ENCODE peak calls at places on chromosome 20, in six cellular contexts. One of them, this sample, is unnamed.

GRCh38 chr20:53901064-53901463 is 169.3 kb downstream of the BCAS1 start:
- DNase-seq in HCT116: no peak
- DNase-seq in K562: no peak
- DNase-seq in GM12878: no peak
- DNase-seq in H1: no peak
- DNase-seq in HepG2: no peak
- DNase-seq in this sample: no peak

GRCh38 chr20:18443841-18444240 is 23.0 kb downstream of the DZANK1 start:
- DNase-seq in HCT116: no peak
- DNase-seq in K562: no peak
- DNase-seq in GM12878: no peak
- DNase-seq in H1: no peak
- DNase-seq in HepG2: no peak
- DNase-seq in this sample: no peak

GRCh38 chr20:43844778-43845614 is 69.7 kb upstream of the TOX2 start:
- DNase-seq in HCT116: peak; percentile 74
- DNase-seq in K562: no peak
- DNase-seq in GM12878: no peak
- DNase-seq in H1: peak; percentile 24
- DNase-seq in HepG2: no peak
- DNase-seq in this sample: no peak

GRCh38 chr20:58109126-58109880 is 119.2 kb downstream of the ANKRD60 start:
- DNase-seq in HCT116: no peak
- DNase-seq in K562: no peak
- DNase-seq in GM12878: no peak
- DNase-seq in H1: no peak
- DNase-seq in HepG2: no peak
- DNase-seq in this sample: no peak

GRCh38 chr20:59253325-59253724 is 47.1 kb upstream of the EDN3 start:
- DNase-seq in HCT116: no peak
- DNase-seq in K562: no peak
- DNase-seq in GM12878: no peak
- DNase-seq in H1: no peak
- DNase-seq in HepG2: no peak
- DNase-seq in this sample: no peak

GRCh38 chr20:63026582-63027424 is 20.0 kb upstream of the BHLHE23 start:
- DNase-seq in HCT116: no peak
- DNase-seq in K562: no peak
- DNase-seq in GM12878: no peak
- DNase-seq in H1: peak; percentile 50
- DNase-seq in HepG2: no peak
- DNase-seq in this sample: no peak

GRCh38 chr20:60694763-60695162 is 557.3 kb upstream of the CDH4 start:
- DNase-seq in HCT116: no peak
- DNase-seq in K562: no peak
- DNase-seq in GM12878: no peak
- DNase-seq in H1: no peak
- DNase-seq in HepG2: no peak
- DNase-seq in this sample: no peak

GRCh38 chr20:49627329-49627761 is 59.4 kb upstream of the PTGIS start:
- DNase-seq in HCT116: no peak
- DNase-seq in K562: no peak
- DNase-seq in GM12878: no peak
- DNase-seq in H1: no peak
- DNase-seq in HepG2: no peak
- DNase-seq in this sample: no peak

GRCh38 chr20:11270566-11270965 is 596.8 kb upstream of the JAG1 start:
- DNase-seq in HCT116: no peak
- DNase-seq in K562: no peak
- DNase-seq in GM12878: no peak
- DNase-seq in H1: no peak
- DNase-seq in HepG2: no peak
- DNase-seq in this sample: no peak

GRCh38 chr20:11992426-11992825 is 74.7 kb downstream of the BTBD3 start:
- DNase-seq in HCT116: no peak
- DNase-seq in K562: no peak
- DNase-seq in GM12878: no peak
- DNase-seq in H1: no peak
- DNase-seq in HepG2: no peak
- DNase-seq in this sample: no peak

GRCh38 chr20:41044409-41045062 is 15.9 kb downstream of the TOP1 start:
- DNase-seq in HCT116: no peak
- DNase-seq in K562: peak; percentile 58
- DNase-seq in GM12878: no peak
- DNase-seq in H1: no peak
- DNase-seq in HepG2: no peak
- DNase-seq in this sample: no peak

GRCh38 chr20:8424010-8424409 is 291.9 kb downstream of the PLCB1 start:
- DNase-seq in HCT116: no peak
- DNase-seq in K562: no peak
- DNase-seq in GM12878: no peak
- DNase-seq in H1: no peak
- DNase-seq in HepG2: no peak
- DNase-seq in this sample: no peak

GRCh38 chr20:48949304-48950170 is 28.0 kb downstream of the ARFGEF2 start:
- DNase-seq in HCT116: no peak
- DNase-seq in K562: peak; percentile 61
- DNase-seq in GM12878: no peak
- DNase-seq in H1: peak; percentile 51
- DNase-seq in HepG2: peak; percentile 35
- DNase-seq in this sample: no peak

GRCh38 chr20:64040231-64041039 is 4.5 kb downstream of the C20orf204 start:
- DNase-seq in HCT116: no peak
- DNase-seq in K562: no peak
- DNase-seq in GM12878: no peak
- DNase-seq in H1: no peak
- DNase-seq in HepG2: no peak
- DNase-seq in this sample: no peak

GRCh38 chr20:34579191-34579661 is 20.7 kb downstream of the MAP1LC3A start:
- DNase-seq in HCT116: peak; percentile 28
- DNase-seq in K562: peak; percentile 17
- DNase-seq in GM12878: no peak
- DNase-seq in H1: no peak
- DNase-seq in HepG2: peak; percentile 45
- DNase-seq in this sample: no peak

GRCh38 chr20:40688129-40689099 is 622 bp downstream of the MAFB start:
- DNase-seq in HCT116: no peak
- DNase-seq in K562: no peak
- DNase-seq in GM12878: no peak
- DNase-seq in H1: peak; percentile 60
- DNase-seq in HepG2: no peak
- DNase-seq in this sample: no peak

GRCh38 chr20:44614525-44614924 is 32.1 kb downstream of the PKIG start:
- DNase-seq in HCT116: no peak
- DNase-seq in K562: no peak
- DNase-seq in GM12878: no peak
- DNase-seq in H1: no peak
- DNase-seq in HepG2: no peak
- DNase-seq in this sample: no peak

GRCh38 chr20:54668271-54669053 is 193.1 kb downstream of the DOK5 start:
- DNase-seq in HCT116: no peak
- DNase-seq in K562: peak; percentile 44
- DNase-seq in GM12878: no peak
- DNase-seq in H1: peak; percentile 77
- DNase-seq in HepG2: peak; percentile 41
- DNase-seq in this sample: no peak

GRCh38 chr20:45783656-45784294 is 7.9 kb downstream of the WFDC3 start:
- DNase-seq in HCT116: no peak
- DNase-seq in K562: no peak
- DNase-seq in GM12878: no peak
- DNase-seq in H1: no peak
- DNase-seq in HepG2: no peak
- DNase-seq in this sample: no peak

GRCh38 chr20:40941023-40941655 is 87.5 kb upstream of the TOP1 start:
- DNase-seq in HCT116: no peak
- DNase-seq in K562: no peak
- DNase-seq in GM12878: peak; percentile 31
- DNase-seq in H1: no peak
- DNase-seq in HepG2: no peak
- DNase-seq in this sample: no peak

GRCh38 chr20:31910071-31910803 is 39.8 kb downstream of the TTLL9 start:
- DNase-seq in HCT116: no peak
- DNase-seq in K562: no peak
- DNase-seq in GM12878: no peak
- DNase-seq in H1: no peak
- DNase-seq in HepG2: no peak
- DNase-seq in this sample: no peak

GRCh38 chr20:47019106-47019824 is 124.6 kb downstream of the EYA2 start:
- DNase-seq in HCT116: no peak
- DNase-seq in K562: no peak
- DNase-seq in GM12878: no peak
- DNase-seq in H1: no peak
- DNase-seq in HepG2: no peak
- DNase-seq in this sample: peak; percentile 23

GRCh38 chr20:48002517-48002970 is 217.3 kb upstream of the SULF2 start:
- DNase-seq in HCT116: no peak
- DNase-seq in K562: no peak
- DNase-seq in GM12878: peak; percentile 94
- DNase-seq in H1: no peak
- DNase-seq in HepG2: no peak
- DNase-seq in this sample: no peak

GRCh38 chr20:63210011-63210605 is 5.8 kb downstream of the YTHDF1 start:
- DNase-seq in HCT116: no peak
- DNase-seq in K562: no peak
- DNase-seq in GM12878: no peak
- DNase-seq in H1: no peak
- DNase-seq in HepG2: no peak
- DNase-seq in this sample: no peak

GRCh38 chr20:17612287-17612974 is 42.6 kb downstream of the DSTN start:
- DNase-seq in HCT116: no peak
- DNase-seq in K562: no peak
- DNase-seq in GM12878: no peak
- DNase-seq in H1: peak; percentile 49
- DNase-seq in HepG2: peak; percentile 39
- DNase-seq in this sample: no peak

GRCh38 chr20:7980332-7981046 is 39.1 kb downstream of the TMX4 start:
- DNase-seq in HCT116: peak; percentile 23
- DNase-seq in K562: peak; percentile 21
- DNase-seq in GM12878: no peak
- DNase-seq in H1: no peak
- DNase-seq in HepG2: peak; percentile 79
- DNase-seq in this sample: peak; percentile 15

GRCh38 chr20:46569961-46570360 is 19.5 kb upstream of the OCSTAMP start:
- DNase-seq in HCT116: no peak
- DNase-seq in K562: no peak
- DNase-seq in GM12878: no peak
- DNase-seq in H1: no peak
- DNase-seq in HepG2: no peak
- DNase-seq in this sample: no peak

GRCh38 chr20:6604179-6604578 is 163.3 kb upstream of the BMP2 start:
- DNase-seq in HCT116: no peak
- DNase-seq in K562: no peak
- DNase-seq in GM12878: no peak
- DNase-seq in H1: no peak
- DNase-seq in HepG2: no peak
- DNase-seq in this sample: no peak

GRCh38 chr20:52971498-52972189 is 514 bp upstream of the TSHZ2 start:
- DNase-seq in HCT116: no peak
- DNase-seq in K562: no peak
- DNase-seq in GM12878: no peak
- DNase-seq in H1: no peak
- DNase-seq in HepG2: no peak
- DNase-seq in this sample: no peak

GRCh38 chr20:43508604-43509040 is 1.1 kb downstream of the L3MBTL1 start:
- DNase-seq in HCT116: no peak
- DNase-seq in K562: peak; percentile 57
- DNase-seq in GM12878: no peak
- DNase-seq in H1: peak; percentile 73
- DNase-seq in HepG2: no peak
- DNase-seq in this sample: no peak

GRCh38 chr20:41138527-41139226 is 1.3 kb downstream of the PLCG1 start:
- DNase-seq in HCT116: no peak
- DNase-seq in K562: no peak
- DNase-seq in GM12878: no peak
- DNase-seq in H1: no peak
- DNase-seq in HepG2: peak; percentile 40
- DNase-seq in this sample: no peak

GRCh38 chr20:19495905-19496703 is 262.0 kb upstream of the RIN2 start:
- DNase-seq in HCT116: no peak
- DNase-seq in K562: no peak
- DNase-seq in GM12878: no peak
- DNase-seq in H1: no peak
- DNase-seq in HepG2: no peak
- DNase-seq in this sample: no peak

GRCh38 chr20:3431109-3431508 is 23.6 kb upstream of the DNAAF9 start:
- DNase-seq in HCT116: no peak
- DNase-seq in K562: no peak
- DNase-seq in GM12878: no peak
- DNase-seq in H1: no peak
- DNase-seq in HepG2: no peak
- DNase-seq in this sample: no peak
- TF ChIP-seq ZNF274 in HCT116: no peak
- TF ChIP-seq ZNF274 in K562: no peak
- TF ChIP-seq ZNF274 in GM12878: no peak
- TF ChIP-seq ZNF274 in H1: no peak
- TF ChIP-seq ZNF274 in HepG2: no peak
- TF ChIP-seq ZNF274 in this sample: no peak

GRCh38 chr20:38043512-38044300 is 10.2 kb downstream of the RPRD1B start:
- DNase-seq in HCT116: no peak
- DNase-seq in K562: no peak
- DNase-seq in GM12878: no peak
- DNase-seq in H1: no peak
- DNase-seq in HepG2: no peak
- DNase-seq in this sample: no peak
- H3K36me3 ChIP-seq in HCT116: peaks cover 32% of the 10 kb centered on the region
- H3K36me3 ChIP-seq in K562: peaks cover 96% of the 10 kb centered on the region
- H3K36me3 ChIP-seq in GM12878: peaks cover 2% of the 10 kb centered on the region
- H3K36me3 ChIP-seq in H1: peaks cover 14% of the 10 kb centered on the region
- H3K36me3 ChIP-seq in HepG2: peaks cover 33% of the 10 kb centered on the region
- H3K36me3 ChIP-seq in this sample: peaks cover 72% of the 10 kb centered on the region

GRCh38 chr20:24497851-24498250 is 28.4 kb downstream of the SYNDIG1 start:
- DNase-seq in HCT116: no peak
- DNase-seq in K562: no peak
- DNase-seq in GM12878: no peak
- DNase-seq in H1: no peak
- DNase-seq in HepG2: peak; percentile 20
- DNase-seq in this sample: no peak
- TF ChIP-seq ZNF274 in HCT116: no peak
- TF ChIP-seq ZNF274 in K562: no peak
- TF ChIP-seq ZNF274 in GM12878: no peak
- TF ChIP-seq ZNF274 in H1: no peak
- TF ChIP-seq ZNF274 in HepG2: no peak
- TF ChIP-seq ZNF274 in this sample: no peak

DNA sequence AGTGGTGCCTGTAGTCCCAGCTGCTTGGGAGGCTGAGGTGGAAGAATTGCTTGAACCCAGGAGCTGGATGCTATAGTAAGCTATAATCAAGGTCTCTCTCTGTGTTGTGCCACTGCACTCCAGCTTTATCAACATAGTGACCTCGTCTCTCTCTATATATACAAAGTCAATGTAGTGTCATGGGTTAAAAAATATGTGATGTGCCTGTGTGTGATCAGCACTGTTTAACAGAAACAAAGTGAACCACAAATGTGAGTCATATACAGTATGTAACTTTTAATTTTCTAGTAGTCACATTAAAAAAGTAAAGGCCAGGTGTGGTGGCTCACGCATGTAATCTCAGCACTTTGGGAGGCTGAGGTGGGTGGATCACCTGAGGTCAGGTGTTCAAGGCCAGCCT is 85.3 kb upstream of the RNF24 start:
- DNase-seq in HCT116: no peak
- DNase-seq in K562: no peak
- DNase-seq in GM12878: no peak
- DNase-seq in H1: no peak
- DNase-seq in HepG2: no peak
- DNase-seq in this sample: no peak
- H3K36me3 ChIP-seq in HCT116: no peaks in the 10 kb centered on the region
- H3K36me3 ChIP-seq in K562: no peaks in the 10 kb centered on the region
- H3K36me3 ChIP-seq in GM12878: no peaks in the 10 kb centered on the region
- H3K36me3 ChIP-seq in H1: no peaks in the 10 kb centered on the region
- H3K36me3 ChIP-seq in HepG2: no peaks in the 10 kb centered on the region
- H3K36me3 ChIP-seq in this sample: no peaks in the 10 kb centered on the region

GRCh38 chr20:33531047-33531877 is 41.4 kb downstream of the CBFA2T2 start:
- DNase-seq in HCT116: no peak
- DNase-seq in K562: no peak
- DNase-seq in GM12878: no peak
- DNase-seq in H1: no peak
- DNase-seq in HepG2: peak; percentile 78
- DNase-seq in this sample: no peak
- TF ChIP-seq ZNF274 in HCT116: no peak
- TF ChIP-seq ZNF274 in K562: no peak
- TF ChIP-seq ZNF274 in GM12878: no peak
- TF ChIP-seq ZNF274 in H1: no peak
- TF ChIP-seq ZNF274 in HepG2: no peak
- TF ChIP-seq ZNF274 in this sample: no peak

This sample was measured in NT2/D1.